ENCODE peak calls at places on chromosomes 13 and 19, in seven cellular contexts. F is endothelial cell of umbilical vein, J is IMR-90, G is neuronal stem cell, Z is Karpas-422, X is fibroblast of lung, V is astrocyte. E is an unnamed sample. For H3K4me1, the result is how much of the 10 kb centered on the place peaks cover.

GRCh38 chr19:19458110-19458816 is 52.8 kb downstream of the GATAD2A start:
- DNase-seq in F (no peak), J (no peak), G (no peak), Z (no peak), X (no peak), V (no peak), E (no peak)

GRCh38 chr19:9009935-9010651 is at the start of gene MUC16:
- DNase-seq in F (no peak), J (no peak), G (no peak), Z (no peak), X (no peak), V (no peak), E (peak)

GRCh38 chr19:49403404-49404187 is 15.5 kb downstream of the KASH5 start:
- DNase-seq in F (no peak), J (peak), G (no peak), Z (peak), X (no peak), V (peak), E (no peak)

GRCh38 chr13:74289861-74290260 is 155.7 kb upstream of the KLF12 start:
- DNase-seq in F (no peak), J (no peak), G (no peak), Z (peak), X (no peak), V (no peak), E (no peak)

GRCh38 chr19:18440421-18440877 is 2.5 kb upstream of the ISYNA1 start:
- DNase-seq in F (no peak), J (no peak), G (no peak), Z (peak), X (no peak), V (no peak), E (no peak)

GRCh38 chr19:47514151-47514868 is 553 bp downstream of the NAPA start:
- DNase-seq in F (no peak), J (no peak), G (no peak), Z (no peak), X (no peak), V (no peak), E (no peak)

GRCh38 chr13:75384881-75385707 is 96.9 kb downstream of the TBC1D4 start:
- DNase-seq in F (no peak), J (no peak), G (no peak), Z (no peak), X (no peak), V (no peak), E (no peak)

GRCh38 chr13:59444210-59444857 is 719.4 kb downstream of the DIAPH3 start:
- DNase-seq in F (no peak), J (no peak), G (no peak), Z (no peak), X (no peak), V (peak), E (no peak)

GRCh38 chr19:41351339-41352245 is 2.1 kb downstream of the TGFB1 start:
- DNase-seq in F (peak), J (peak), G (no peak), Z (peak), X (no peak), V (peak), E (peak)

GRCh38 chr19:10074153-10074552 is 12.0 kb upstream of the SHFL start:
- DNase-seq in F (peak), J (peak), G (no peak), Z (peak), X (peak), V (no peak), E (peak)

DNA sequence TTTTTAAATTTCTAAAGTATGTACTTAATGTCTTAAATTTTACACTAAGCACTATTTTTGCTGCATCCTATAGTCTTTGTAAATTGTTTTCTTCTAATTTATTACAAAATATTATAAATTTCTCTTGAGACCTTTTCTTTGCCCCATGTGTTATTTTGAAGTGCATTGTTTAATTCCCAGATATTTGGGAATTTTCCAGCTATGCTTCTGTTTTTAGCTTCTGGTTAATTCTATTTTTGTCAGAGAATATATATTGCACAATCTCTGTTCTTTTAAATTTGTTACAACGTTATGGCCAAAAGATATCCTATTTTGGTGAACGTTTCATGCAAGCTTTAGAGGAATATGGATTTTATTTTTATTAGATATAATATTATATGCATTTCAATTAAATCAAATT is 917.4 kb upstream of the MIR17HG start:
- DNase-seq in F (no peak), J (no peak), G (no peak), Z (no peak), X (peak), V (no peak), E (no peak)
- H2AFZ ChIP-seq in F (no peak), J (no peak), G (no peak), Z (no peak), X (no peak), V (no peak), E (no peak)

DNA sequence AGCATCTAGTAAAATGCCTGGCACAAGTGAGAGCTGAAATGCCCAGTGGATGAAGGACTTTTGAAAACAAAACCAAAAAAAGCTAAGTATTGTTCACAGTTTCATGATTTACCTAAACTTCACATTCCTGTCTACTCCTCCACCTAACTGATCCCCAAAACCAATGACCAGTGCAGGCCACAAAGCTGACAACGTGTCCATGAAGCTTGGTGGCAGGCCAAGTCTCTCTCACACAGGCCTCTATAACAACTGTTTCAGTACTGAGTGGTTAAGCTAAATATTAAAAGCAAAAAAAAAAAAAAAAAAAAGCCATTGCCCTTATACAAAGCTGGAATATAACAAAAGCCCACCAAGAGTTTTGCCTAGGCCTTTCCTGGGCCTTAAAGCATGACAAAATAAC is 36.4 kb downstream of the STK24 start:
- DNase-seq in F (no peak), J (no peak), G (no peak), Z (no peak), X (no peak), V (peak), E (no peak)
- H3K4me1 ChIP-seq in F (under half), J (under half), G (under half), Z (under half), X (under half), V (under half), E (under half)

DNA sequence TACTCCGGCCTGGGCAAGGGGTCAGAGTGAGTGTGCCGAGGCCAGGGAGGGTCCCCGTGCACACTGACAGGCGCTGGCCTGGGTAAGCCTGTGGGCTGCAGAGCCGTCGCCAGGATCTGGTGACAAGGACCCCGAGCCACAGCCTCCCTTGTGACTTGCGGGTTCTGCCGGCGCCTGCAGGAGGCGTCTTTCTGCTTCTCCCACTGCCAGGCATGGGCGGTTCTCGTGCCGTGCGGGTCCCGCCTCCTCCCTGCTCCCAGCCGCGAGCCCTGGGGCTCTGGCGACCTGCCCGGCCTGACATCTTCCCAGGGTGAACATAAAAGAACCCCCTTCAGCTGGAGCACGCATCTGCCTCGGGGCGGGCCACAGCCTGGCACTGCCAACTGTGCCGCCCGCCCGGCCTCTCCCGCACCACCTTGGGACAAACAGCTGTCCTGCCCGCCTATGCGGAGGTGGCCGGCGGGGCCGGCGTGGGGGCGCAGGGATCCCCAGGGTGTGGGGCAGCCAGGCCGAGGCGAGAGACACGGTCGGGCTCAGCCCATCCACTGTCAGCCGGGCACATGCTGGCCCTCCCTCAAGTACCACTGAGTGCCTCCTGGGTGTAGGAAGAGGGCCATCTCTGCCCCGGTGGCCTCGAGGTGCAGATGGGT is 1.5 kb upstream of the HCN2 start:
- DNase-seq in F (peak), J (peak), G (peak), Z (peak), X (peak), V (no peak), E (peak)
- H2AFZ ChIP-seq in F (no peak), J (peak), G (peak), Z (no peak), X (no peak), V (no peak), E (no peak)

GRCh38 chr13:25770601-25771000 is 281.2 kb downstream of the SHISA2 start:
- DNase-seq in F (no peak), J (no peak), G (no peak), Z (no peak), X (no peak), V (no peak), E (no peak)

GRCh38 chr13:25771641-25772478 is 280.0 kb downstream of the SHISA2 start:
- DNase-seq in F (no peak), J (no peak), G (no peak), Z (no peak), X (peak), V (peak), E (peak)

GRCh38 chr13:25768726-25769270 is 283.0 kb downstream of the SHISA2 start:
- DNase-seq in F (no peak), J (no peak), G (no peak), Z (no peak), X (peak), V (peak), E (no peak)

GRCh38 chr13:25775275-25775674 is 276.5 kb downstream of the SHISA2 start:
- DNase-seq in F (no peak), J (no peak), G (no peak), Z (no peak), X (no peak), V (no peak), E (no peak)

DNA sequence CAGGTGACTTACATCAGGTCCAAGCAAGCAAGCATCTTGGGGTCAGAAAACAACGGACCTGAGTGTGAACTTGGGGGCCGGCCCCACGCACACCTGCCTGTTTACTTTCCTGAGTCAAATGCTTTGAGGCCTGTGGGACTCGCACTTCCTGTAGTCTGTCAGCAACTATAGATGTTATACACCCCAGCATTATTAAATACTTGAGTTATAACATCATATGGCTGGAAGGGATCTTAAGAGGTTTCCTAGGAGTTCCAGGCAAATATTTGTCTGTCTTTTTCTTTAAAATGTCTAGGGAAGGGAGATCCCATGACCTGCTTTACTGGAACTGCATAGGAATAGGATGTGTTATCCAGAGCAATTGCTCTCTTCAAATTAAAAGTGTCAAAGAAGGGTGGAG is 280.6 kb downstream of the SHISA2 start:
- DNase-seq in F (no peak), J (no peak), G (no peak), Z (no peak), X (no peak), V (peak), E (peak)
- H3K4me1 ChIP-seq in F (under half), J (under half), G (under half), Z (under half), X (under half), V (under half), E (under half)

GRCh38 chr19:38209152-38209551 is 14.9 kb downstream of the DPF1 start:
- DNase-seq in F (no peak), J (no peak), G (no peak), Z (no peak), X (no peak), V (no peak), E (no peak)

GRCh38 chr19:38210458-38210987 is 13.5 kb downstream of the DPF1 start:
- DNase-seq in F (no peak), J (peak), G (peak), Z (no peak), X (peak), V (no peak), E (no peak)

GRCh38 chr19:38211206-38211605 is 12.8 kb downstream of the DPF1 start:
- DNase-seq in F (no peak), J (no peak), G (peak), Z (no peak), X (peak), V (no peak), E (no peak)

GRCh38 chr19:38208571-38208970 is 15.5 kb downstream of the DPF1 start:
- DNase-seq in F (no peak), J (no peak), G (no peak), Z (no peak), X (no peak), V (no peak), E (no peak)

GRCh38 chr19:38209671-38210457 is 14.2 kb downstream of the DPF1 start:
- DNase-seq in F (peak), J (peak), G (peak), Z (no peak), X (peak), V (no peak), E (no peak)
- H2AFZ ChIP-seq in F (no peak), J (peak), G (peak), Z (no peak), X (peak), V (no peak), E (peak)

DNA sequence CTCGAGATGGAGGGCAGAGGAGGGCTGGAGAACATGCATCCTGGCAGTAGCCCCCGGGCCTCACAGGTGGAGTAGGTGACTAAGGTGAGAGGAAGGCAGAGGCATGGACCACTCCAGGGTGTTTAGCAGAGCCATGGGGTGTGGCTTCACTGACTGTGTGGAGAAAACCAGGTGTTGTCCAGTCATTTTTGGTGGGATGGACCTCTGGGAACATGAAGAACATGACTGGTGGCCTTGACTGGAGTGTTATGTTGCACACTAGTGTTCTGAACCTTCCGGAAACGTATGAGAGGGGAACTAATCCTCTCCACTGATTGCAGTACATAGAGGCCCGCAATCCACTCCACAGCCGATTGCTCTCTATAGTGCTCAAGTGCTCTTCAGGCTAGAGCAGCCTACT is 16.9 kb downstream of the MED26 start:
- DNase-seq in F (no peak), J (no peak), G (no peak), Z (no peak), X (no peak), V (no peak), E (no peak)
- H3K4me1 ChIP-seq in F (under half), J (under half), G (under half), Z (half or more), X (under half), V (under half), E (under half)

DNA sequence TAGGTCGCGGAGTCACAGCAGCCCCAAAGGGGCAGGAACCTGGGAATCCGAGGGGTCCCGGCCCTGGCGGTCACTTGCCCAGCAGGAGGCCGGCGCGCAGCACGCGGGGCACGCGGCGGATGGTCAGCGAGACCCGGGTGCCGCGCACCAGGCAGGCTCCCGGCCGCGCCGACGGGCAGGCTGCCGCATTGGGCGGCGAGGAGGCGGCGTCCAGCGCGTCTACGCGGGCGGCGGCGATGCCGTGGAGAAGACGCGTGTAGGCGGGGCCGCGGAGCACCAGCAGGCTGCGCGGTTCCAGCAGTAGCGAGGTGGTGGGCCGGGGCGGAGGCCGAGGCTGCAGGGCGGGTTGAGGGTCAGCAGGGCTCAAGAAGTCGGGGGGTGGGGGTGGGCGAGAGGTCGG is 607 bp upstream of the SYNE4 start:
- DNase-seq in F (peak), J (peak), G (peak), Z (peak), X (peak), V (peak), E (no peak)
- H2AFZ ChIP-seq in F (peak), J (peak), G (no peak), Z (no peak), X (peak), V (no peak), E (peak)

GRCh38 chr13:33112745-33113144 is 96.5 kb downstream of the KL start:
- DNase-seq in F (no peak), J (peak), G (no peak), Z (no peak), X (peak), V (no peak), E (no peak)
- H3K4me1 ChIP-seq in F (under half), J (under half), G (under half), Z (under half), X (under half), V (under half), E (under half)